ENCODE peak calls at places on chromosome 4, in six cellular contexts. One of them, this sample, is unnamed.

GRCh38 chr4:83618991-83619390 is 83.1 kb downstream of the GPAT3 start:
- DNase-seq in SK-N-SH: no peak
- DNase-seq in neural progenitor cell: no peak
- DNase-seq in MM.1S: no peak
- DNase-seq in GM23338: no peak
- DNase-seq in PC-3: peak; percentile 80
- DNase-seq in this sample: peak; percentile 46

GRCh38 chr4:170083546-170083945 is 6.2 kb downstream of the AADAT start:
- DNase-seq in SK-N-SH: no peak
- DNase-seq in GM23338: no peak
- DNase-seq in neural progenitor cell: no peak
- DNase-seq in MM.1S: no peak
- DNase-seq in PC-3: no peak
- DNase-seq in this sample: no peak

GRCh38 chr4:173919196-173919595 is 364.3 kb downstream of the FBXO8 start:
- DNase-seq in SK-N-SH: no peak
- DNase-seq in PC-3: no peak
- DNase-seq in neural progenitor cell: no peak
- DNase-seq in MM.1S: no peak
- DNase-seq in GM23338: no peak
- DNase-seq in this sample: no peak

GRCh38 chr4:62544428-62544827 is 1344.3 kb downstream of the ADGRL3 start:
- DNase-seq in neural progenitor cell: no peak
- DNase-seq in PC-3: peak; percentile 25
- DNase-seq in GM23338: no peak
- DNase-seq in MM.1S: no peak
- DNase-seq in SK-N-SH: no peak
- DNase-seq in this sample: no peak

GRCh38 chr4:11070813-11071212 is 357.9 kb downstream of the HS3ST1 start:
- DNase-seq in GM23338: no peak
- DNase-seq in PC-3: no peak
- DNase-seq in neural progenitor cell: no peak
- DNase-seq in SK-N-SH: no peak
- DNase-seq in MM.1S: no peak
- DNase-seq in this sample: no peak

GRCh38 chr4:140085062-140085622 is 68.8 kb downstream of the MAML3 start:
- DNase-seq in PC-3: peak; percentile 80
- DNase-seq in SK-N-SH: no peak
- DNase-seq in MM.1S: no peak
- DNase-seq in neural progenitor cell: no peak
- DNase-seq in GM23338: no peak
- DNase-seq in this sample: no peak

GRCh38 chr4:140158234-140159030 is 4.4 kb upstream of the MAML3 start:
- DNase-seq in GM23338: no peak
- DNase-seq in MM.1S: no peak
- DNase-seq in neural progenitor cell: no peak
- DNase-seq in SK-N-SH: peak; percentile 46
- DNase-seq in PC-3: peak; percentile 26
- DNase-seq in this sample: no peak

GRCh38 chr4:186189656-186190055 is 1.7 kb upstream of the CYP4V2 start:
- DNase-seq in SK-N-SH: no peak
- DNase-seq in GM23338: peak; percentile 2
- DNase-seq in PC-3: no peak
- DNase-seq in MM.1S: no peak
- DNase-seq in neural progenitor cell: no peak
- DNase-seq in this sample: no peak

GRCh38 chr4:44194365-44194764 is 254.2 kb downstream of the KCTD8 start:
- DNase-seq in SK-N-SH: no peak
- DNase-seq in neural progenitor cell: no peak
- DNase-seq in MM.1S: no peak
- DNase-seq in PC-3: peak; percentile 10
- DNase-seq in GM23338: no peak
- DNase-seq in this sample: no peak

GRCh38 chr4:51885371-51885770 is 42.4 kb downstream of the DCUN1D4 start:
- DNase-seq in neural progenitor cell: peak; percentile 46
- DNase-seq in PC-3: peak; percentile 49
- DNase-seq in GM23338: peak; percentile 77
- DNase-seq in MM.1S: no peak
- DNase-seq in SK-N-SH: peak; percentile 21
- DNase-seq in this sample: peak; percentile 57

GRCh38 chr4:4428966-4429875 is 42.3 kb downstream of the NSG1 start:
- DNase-seq in SK-N-SH: no peak
- DNase-seq in neural progenitor cell: no peak
- DNase-seq in GM23338: no peak
- DNase-seq in PC-3: no peak
- DNase-seq in MM.1S: no peak
- DNase-seq in this sample: no peak

GRCh38 chr4:101230806-101231426 is 116.4 kb downstream of the PPP3CA start:
- DNase-seq in MM.1S: no peak
- DNase-seq in neural progenitor cell: peak; percentile 7
- DNase-seq in PC-3: peak; percentile 7
- DNase-seq in GM23338: peak; percentile 48
- DNase-seq in SK-N-SH: no peak
- DNase-seq in this sample: peak; percentile 65

GRCh38 chr4:98653006-98653405 is 5.4 kb downstream of the TSPAN5 start:
- DNase-seq in neural progenitor cell: no peak
- DNase-seq in PC-3: peak; percentile 57
- DNase-seq in MM.1S: no peak
- DNase-seq in GM23338: no peak
- DNase-seq in SK-N-SH: no peak
- DNase-seq in this sample: peak; percentile 83

DNA sequence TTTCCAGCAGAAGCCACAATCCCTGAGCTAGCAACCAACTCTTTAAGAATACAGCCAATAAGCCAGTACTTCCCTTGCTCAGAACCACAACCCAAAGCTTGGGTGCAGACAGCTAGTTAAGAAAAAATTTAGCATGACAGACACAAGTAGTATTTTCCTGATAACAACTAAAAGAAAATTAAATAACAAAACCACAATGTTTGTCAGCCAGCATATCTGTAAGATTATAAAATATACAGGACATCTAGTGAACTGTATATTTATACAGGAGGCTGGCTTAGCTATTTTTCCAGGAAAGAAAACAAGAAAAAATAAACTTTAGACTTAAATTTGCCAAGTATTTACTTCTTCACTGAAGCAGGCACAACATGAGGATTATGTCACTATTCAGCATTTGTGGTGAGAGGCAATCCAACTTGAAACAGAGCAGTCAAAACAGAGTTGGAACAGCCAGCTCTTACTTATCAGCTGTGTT is 6.6 kb downstream of the PF4V1 start:
- DNase-seq in MM.1S: no peak
- DNase-seq in neural progenitor cell: no peak
- DNase-seq in SK-N-SH: no peak
- DNase-seq in PC-3: peak; percentile 36
- DNase-seq in GM23338: no peak
- DNase-seq in this sample: peak; percentile 47
- H2AFZ ChIP-seq in MM.1S: no peak overlapping the region
- H2AFZ ChIP-seq in neural progenitor cell: no peak overlapping the region
- H2AFZ ChIP-seq in SK-N-SH: no peak overlapping the region
- H2AFZ ChIP-seq in PC-3: no peak overlapping the region
- H2AFZ ChIP-seq in GM23338: peak overlapping the region; percentile 43
- H2AFZ ChIP-seq in this sample: no peak overlapping the region

GRCh38 chr4:7433376-7434140 is 1.2 kb downstream of the PSAPL1 start:
- DNase-seq in PC-3: no peak
- DNase-seq in MM.1S: no peak
- DNase-seq in neural progenitor cell: no peak
- DNase-seq in GM23338: no peak
- DNase-seq in SK-N-SH: no peak
- DNase-seq in this sample: no peak

GRCh38 chr4:7434766-7435150 is at the start of gene PSAPL1:
- DNase-seq in GM23338: peak; percentile 38
- DNase-seq in MM.1S: no peak
- DNase-seq in SK-N-SH: peak; percentile 52
- DNase-seq in PC-3: peak; percentile 63
- DNase-seq in neural progenitor cell: peak; percentile 31
- DNase-seq in this sample: peak; percentile 61

GRCh38 chr4:7436256-7436655 is 1.5 kb upstream of the PSAPL1 start:
- DNase-seq in neural progenitor cell: no peak
- DNase-seq in MM.1S: no peak
- DNase-seq in GM23338: no peak
- DNase-seq in SK-N-SH: no peak
- DNase-seq in PC-3: no peak
- DNase-seq in this sample: no peak

GRCh38 chr4:7434141-7434765 is 477 bp downstream of the PSAPL1 start:
- DNase-seq in SK-N-SH: no peak
- DNase-seq in neural progenitor cell: no peak
- DNase-seq in MM.1S: no peak
- DNase-seq in GM23338: no peak
- DNase-seq in PC-3: no peak
- DNase-seq in this sample: no peak

DNA sequence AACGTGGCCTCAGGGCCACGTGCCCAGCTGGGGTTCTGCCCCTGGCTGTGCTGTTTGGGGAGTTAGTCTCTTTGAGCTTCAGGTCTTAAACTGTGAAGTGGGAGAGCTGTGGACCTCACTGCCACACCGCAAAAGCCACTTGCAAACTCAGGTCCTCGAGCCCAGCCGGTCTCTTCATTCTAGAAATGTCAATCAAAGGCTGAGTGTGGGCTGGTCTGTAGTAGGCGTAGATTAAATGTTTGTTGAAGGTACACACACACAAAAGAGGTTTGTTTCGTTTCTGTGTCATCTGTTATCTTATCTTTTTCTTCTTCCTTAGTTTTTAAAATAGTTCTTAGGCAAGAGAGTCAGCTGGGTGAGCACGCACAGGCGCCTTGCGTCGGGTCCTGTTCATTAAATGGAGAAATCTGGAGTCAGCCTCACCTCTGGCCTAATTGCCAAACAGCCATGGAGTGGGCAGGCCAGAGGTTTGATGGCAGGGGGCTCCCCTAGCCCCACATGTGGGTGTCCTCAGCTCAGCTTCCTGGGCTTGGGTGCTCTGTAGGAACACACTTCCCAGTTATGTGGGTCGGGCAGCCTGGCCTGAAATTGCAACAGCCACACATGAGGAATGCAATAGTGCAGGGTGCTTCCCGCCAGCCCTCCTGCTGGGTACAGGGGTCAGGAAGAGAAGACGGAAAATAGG is 823 bp upstream of the PSAPL1 start:
- DNase-seq in SK-N-SH: no peak
- DNase-seq in MM.1S: no peak
- DNase-seq in neural progenitor cell: no peak
- DNase-seq in GM23338: no peak
- DNase-seq in PC-3: no peak
- DNase-seq in this sample: no peak
- TF ChIP-seq EZH2phosphoT487 in SK-N-SH: no peak
- TF ChIP-seq EZH2phosphoT487 in MM.1S: no peak
- TF ChIP-seq EZH2phosphoT487 in neural progenitor cell: no peak
- TF ChIP-seq EZH2phosphoT487 in GM23338: no peak
- TF ChIP-seq EZH2phosphoT487 in PC-3: no peak
- TF ChIP-seq EZH2phosphoT487 in this sample: no peak

GRCh38 chr4:48762408-48762807 is 17.7 kb downstream of the FRYL start:
- DNase-seq in GM23338: no peak
- DNase-seq in MM.1S: no peak
- DNase-seq in neural progenitor cell: no peak
- DNase-seq in PC-3: no peak
- DNase-seq in SK-N-SH: no peak
- DNase-seq in this sample: no peak

GRCh38 chr4:48767055-48767454 is 13.0 kb downstream of the FRYL start:
- DNase-seq in PC-3: no peak
- DNase-seq in GM23338: peak; percentile 56
- DNase-seq in neural progenitor cell: no peak
- DNase-seq in MM.1S: no peak
- DNase-seq in SK-N-SH: no peak
- DNase-seq in this sample: no peak

GRCh38 chr4:48767530-48767929 is 12.5 kb downstream of the FRYL start:
- DNase-seq in PC-3: no peak
- DNase-seq in SK-N-SH: no peak
- DNase-seq in neural progenitor cell: no peak
- DNase-seq in GM23338: no peak
- DNase-seq in MM.1S: no peak
- DNase-seq in this sample: no peak

GRCh38 chr4:48761286-48761685 is 18.8 kb downstream of the FRYL start:
- DNase-seq in neural progenitor cell: no peak
- DNase-seq in PC-3: no peak
- DNase-seq in GM23338: no peak
- DNase-seq in MM.1S: no peak
- DNase-seq in SK-N-SH: no peak
- DNase-seq in this sample: no peak

GRCh38 chr4:48766393-48766792 is 13.7 kb downstream of the FRYL start:
- DNase-seq in SK-N-SH: no peak
- DNase-seq in PC-3: no peak
- DNase-seq in MM.1S: no peak
- DNase-seq in GM23338: no peak
- DNase-seq in neural progenitor cell: no peak
- DNase-seq in this sample: no peak
- H3F3A ChIP-seq in SK-N-SH: no peaks in the 10 kb centered on the region
- H3F3A ChIP-seq in PC-3: no peaks in the 10 kb centered on the region
- H3F3A ChIP-seq in MM.1S: no peaks in the 10 kb centered on the region
- H3F3A ChIP-seq in GM23338: no peaks in the 10 kb centered on the region
- H3F3A ChIP-seq in neural progenitor cell: no peaks in the 10 kb centered on the region
- H3F3A ChIP-seq in this sample: no peaks in the 10 kb centered on the region

GRCh38 chr4:110678517-110678916 is 55.6 kb upstream of the PITX2 start:
- DNase-seq in PC-3: no peak
- DNase-seq in MM.1S: no peak
- DNase-seq in neural progenitor cell: no peak
- DNase-seq in GM23338: no peak
- DNase-seq in SK-N-SH: no peak
- DNase-seq in this sample: no peak
- H2AFZ ChIP-seq in PC-3: no peak overlapping the region
- H2AFZ ChIP-seq in MM.1S: no peak overlapping the region
- H2AFZ ChIP-seq in neural progenitor cell: peak overlapping the region; percentile 7
- H2AFZ ChIP-seq in GM23338: peak overlapping the region; percentile 35
- H2AFZ ChIP-seq in SK-N-SH: no peak overlapping the region
- H2AFZ ChIP-seq in this sample: no peak overlapping the region

GRCh38 chr4:57344296-57344695 is 234.1 kb upstream of the IGFBP7 start:
- DNase-seq in MM.1S: no peak
- DNase-seq in GM23338: no peak
- DNase-seq in neural progenitor cell: no peak
- DNase-seq in SK-N-SH: no peak
- DNase-seq in PC-3: no peak
- DNase-seq in this sample: peak; percentile 8

GRCh38 chr4:57342406-57342805 is 232.2 kb upstream of the IGFBP7 start:
- DNase-seq in neural progenitor cell: no peak
- DNase-seq in GM23338: no peak
- DNase-seq in MM.1S: no peak
- DNase-seq in PC-3: peak; percentile 83
- DNase-seq in SK-N-SH: no peak
- DNase-seq in this sample: peak; percentile 81
- TF ChIP-seq EZH2phosphoT487 in neural progenitor cell: no peak
- TF ChIP-seq EZH2phosphoT487 in GM23338: no peak
- TF ChIP-seq EZH2phosphoT487 in MM.1S: no peak
- TF ChIP-seq EZH2phosphoT487 in PC-3: no peak
- TF ChIP-seq EZH2phosphoT487 in SK-N-SH: no peak
- TF ChIP-seq EZH2phosphoT487 in this sample: no peak